ENCODE peak calls at places on chromosomes 1 and 21, in seven cellular contexts. D is activated T-cell treated with anti-CD3 and anti-CD28 coated beads for 48 hours; M is T-helper 1 cell; N is BE2C; L is BJ; I is epithelial cell of esophagus; Q is stimulated activated CD4-positive, alpha-beta T cell treated with anti-CD3 and anti-CD28 coated beads, Interleukin-15, amount 100 ng/mL, for 1 hour. H is an unnamed sample.

GRCh38 chr1:56411484-56412180 is 167.7 kb downstream of the PLPP3 start:
- DNase-seq in D (no peak), M (no peak), N (no peak), L (no peak), I (no peak), Q (no peak), H (no peak)

GRCh38 chr21:38376693-38377092 is 119.9 kb downstream of the KCNJ15 start:
- DNase-seq in D (no peak), M (no peak), N (no peak), L (no peak), I (no peak), Q (no peak), H (no peak)

GRCh38 chr1:89910780-89911179 is 84.1 kb upstream of the ZNF326 start:
- DNase-seq in D (no peak), M (no peak), N (no peak), L (peak; percentile 63), I (no peak), Q (no peak), H (no peak)

GRCh38 chr1:99767996-99768524 is 1.6 kb upstream of the FRRS1 start:
- DNase-seq in D (no peak), M (no peak), N (no peak), L (no peak), I (no peak), Q (no peak), H (no peak)

GRCh38 chr1:109828756-109829505 is 65.2 kb upstream of the EPS8L3 start:
- DNase-seq in D (no peak), M (no peak), N (no peak), L (no peak), I (peak; percentile 60), Q (no peak), H (no peak)

GRCh38 chr1:186864296-186864695 is 35.5 kb downstream of the PLA2G4A start:
- DNase-seq in D (no peak), M (no peak), N (no peak), L (no peak), I (no peak), Q (no peak), H (no peak)

GRCh38 chr1:44418022-44418673 is 13.1 kb downstream of the RNF220 start:
- DNase-seq in D (no peak), M (no peak), N (no peak), L (no peak), I (no peak), Q (no peak), H (no peak)

GRCh38 chr1:41365772-41366427 is 4.7 kb downstream of the FOXO6 start:
- DNase-seq in D (no peak), M (no peak), N (no peak), L (no peak), I (no peak), Q (no peak), H (peak; percentile 85)

GRCh38 chr1:184270556-184270955 is 116.3 kb upstream of the C1orf21 start:
- DNase-seq in D (no peak), M (no peak), N (no peak), L (no peak), I (no peak), Q (no peak), H (no peak)

GRCh38 chr1:28323720-28324119 is 5.1 kb upstream of the MED18 start:
- DNase-seq in D (no peak), M (no peak), N (no peak), L (no peak), I (no peak), Q (no peak), H (no peak)

GRCh38 chr1:39105841-39106765 is 80.0 kb downstream of the NDUFS5 start:
- DNase-seq in D (no peak), M (no peak), N (peak; percentile 46), L (no peak), I (peak; percentile 43), Q (no peak), H (peak; percentile 36)

H was measured in D341Med.